ENCODE peak calls at places on chromosomes 13 and 19, in six cellular contexts. A is GM12878, D is NB4, T is K562, C is HepG2, M is endothelial cell of umbilical vein. B is an unnamed sample.
A peak's percentile ranks its signal among the peaks of the same experiment; 100 is the strongest.

GRCh38 chr19:18672606-18673337 is 10.7 kb upstream of the CRTC1 start:
- DNase-seq in A (no peak), T (no peak), D (peak; percentile 50), M (peak; percentile 65), C (no peak), B (peak; percentile 39)

GRCh38 chr19:39929750-39930149 is 4.7 kb downstream of the FCGBP start:
- DNase-seq in D (no peak), A (no peak), C (no peak), M (no peak), T (no peak), B (no peak)

GRCh38 chr19:39270091-39270871 is 2.1 kb downstream of the IFNL2 start:
- DNase-seq in T (no peak), D (no peak), C (no peak), M (no peak), A (no peak), B (no peak)

GRCh38 chr19:32875428-32875827 is 5.9 kb upstream of the SLC7A9 start:
- DNase-seq in D (no peak), T (no peak), M (no peak), C (no peak), A (no peak), B (no peak)

GRCh38 chr19:15286688-15287355 is 45.5 kb downstream of the BRD4 start:
- DNase-seq in A (no peak), M (peak; percentile 34), C (no peak), T (no peak), D (no peak), B (no peak)

GRCh38 chr19:5588441-5588840 is 20.7 kb upstream of the TINCR start:
- DNase-seq in M (no peak), C (no peak), D (no peak), T (no peak), A (no peak), B (no peak)

GRCh38 chr19:31326329-31327028 is 22.8 kb downstream of the TSHZ3 start:
- DNase-seq in A (no peak), M (no peak), C (no peak), T (no peak), D (no peak), B (no peak)

GRCh38 chr13:44906758-44907157 is 82.5 kb downstream of the NUFIP1 start:
- DNase-seq in A (no peak), M (no peak), C (no peak), T (no peak), D (no peak), B (no peak)

GRCh38 chr13:94369862-94370491 is 109.5 kb downstream of the DCT start:
- DNase-seq in A (no peak), D (no peak), C (no peak), T (no peak), M (no peak), B (no peak)

GRCh38 chr13:41917641-41918040 is 43.3 kb downstream of the VWA8 start:
- DNase-seq in A (no peak), C (no peak), D (peak; percentile 14), T (no peak), M (peak; percentile 57), B (no peak)

GRCh38 chr13:51801631-51802099 is 2.3 kb downstream of the DHRS12 start:
- DNase-seq in M (peak; percentile 54), A (no peak), D (no peak), T (no peak), C (no peak), B (peak; percentile 61)

GRCh38 chr13:78540424-78540823 is 62.9 kb downstream of the POU4F1 start:
- DNase-seq in A (no peak), T (no peak), C (no peak), M (no peak), D (no peak), B (no peak)

GRCh38 chr19:13091400-13092161 is 11.1 kb downstream of the LYL1 start:
- DNase-seq in A (no peak), C (no peak), D (peak; percentile 57), M (peak; percentile 93), T (no peak), B (peak; percentile 36)

GRCh38 chr19:52941941-52942370 is 18.7 kb upstream of the ZNF888 start:
- DNase-seq in D (peak; percentile 61), T (no peak), C (no peak), M (peak; percentile 56), A (no peak), B (no peak)

GRCh38 chr13:102555914-102556553 is 40.8 kb upstream of the TPP2 start:
- DNase-seq in C (peak; percentile 18), A (no peak), M (peak; percentile 52), D (peak; percentile 59), T (peak; percentile 11), B (peak; percentile 30)

GRCh38 chr19:496333-496634 is at the start of gene MADCAM1:
- DNase-seq in M (no peak), D (no peak), T (no peak), A (no peak), C (no peak), B (no peak)

GRCh38 chr19:37986048-37986750 is 79.2 kb downstream of the SIPA1L3 start:
- DNase-seq in D (peak; percentile 6), T (no peak), A (no peak), M (no peak), C (no peak), B (no peak)

GRCh38 chr19:7901337-7901736 is 2.3 kb upstream of the MAP2K7 start:
- DNase-seq in M (no peak), T (no peak), A (no peak), C (no peak), D (no peak), B (no peak)

GRCh38 chr13:47904891-47905290 is 96.2 kb downstream of the SUCLA2 start:
- DNase-seq in D (no peak), A (no peak), C (no peak), M (peak; percentile 74), T (no peak), B (no peak)

GRCh38 chr13:47898080-47898479 is 103.0 kb downstream of the SUCLA2 start:
- DNase-seq in D (no peak), A (no peak), C (peak; percentile 14), M (no peak), T (no peak), B (no peak)

GRCh38 chr13:47904239-47904638 is 96.8 kb downstream of the SUCLA2 start:
- DNase-seq in M (no peak), T (peak; percentile 10), D (peak; percentile 59), A (no peak), C (no peak), B (no peak)

GRCh38 chr13:47903836-47904235 is 97.2 kb downstream of the SUCLA2 start:
- DNase-seq in D (peak; percentile 73), C (no peak), T (no peak), M (no peak), A (no peak), B (no peak)

GRCh38 chr13:47901451-47901850 is 99.6 kb downstream of the SUCLA2 start:
- DNase-seq in D (peak; percentile 9), C (no peak), M (no peak), A (no peak), T (no peak), B (no peak)
- TF ChIP-seq MYC in D (no peak), C (no peak), M (no peak), A (no peak), T (no peak), B (no peak)

DNA sequence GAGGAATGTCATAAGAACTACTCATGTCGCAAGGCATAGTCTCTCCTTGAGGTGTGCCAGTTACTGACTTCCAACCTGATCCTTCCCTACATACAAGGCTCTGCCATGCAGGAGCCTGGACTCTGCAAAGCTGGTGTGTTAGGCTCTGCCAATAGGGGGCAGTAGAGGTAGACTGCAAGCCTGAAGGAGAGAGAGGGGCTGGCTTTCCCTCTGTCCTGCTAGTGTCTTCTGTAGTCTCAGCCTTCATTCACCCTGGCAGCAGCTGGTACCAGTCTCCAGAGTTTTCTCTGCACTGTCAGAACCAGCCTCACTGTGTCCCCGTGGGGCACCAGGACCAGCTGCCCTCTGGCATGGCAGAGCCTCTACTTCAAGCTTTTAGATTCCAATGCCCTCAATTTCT is 14.5 kb downstream of the SHISA2 start:
- DNase-seq in C (no peak), D (peak; percentile 67), T (peak; percentile 35), M (peak; percentile 40), A (no peak), B (peak; percentile 19)
- TF ChIP-seq MYC in C (no peak), D (no peak), T (no peak), M (no peak), A (no peak), B (no peak)

GRCh38 chr13:97221989-97222700 is at the start of gene MBNL2:
- DNase-seq in C (peak; percentile 90), D (peak; percentile 93), A (peak; percentile 77), T (peak; percentile 86), M (peak; percentile 98), B (peak; percentile 87)
- TF ChIP-seq MYC in C (no peak), D (no peak), A (no peak), T (no peak), M (no peak), B (no peak)

DNA sequence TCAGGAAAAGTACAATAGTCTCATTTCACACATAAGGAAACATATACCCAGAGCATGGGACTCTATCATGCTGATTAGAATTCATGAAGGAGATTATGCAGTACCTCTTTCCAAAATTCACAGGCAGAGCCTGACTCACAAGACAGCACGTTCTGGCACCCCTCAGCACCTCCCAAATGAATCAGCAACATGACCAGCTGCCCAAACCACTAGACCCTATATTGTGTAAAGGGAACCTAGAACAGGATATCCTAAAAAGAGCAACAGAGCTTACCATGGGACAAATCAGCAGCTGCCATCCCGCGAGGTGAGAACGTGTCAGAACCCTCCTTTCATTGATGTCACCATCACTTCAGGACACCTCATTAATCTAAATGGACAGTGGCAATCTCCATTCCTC is 2.5 kb downstream of the ZNF426 start:
- DNase-seq in M (no peak), T (no peak), C (no peak), D (peak; percentile 41), A (no peak), B (no peak)
- TF ChIP-seq MYC in M (no peak), T (no peak), C (no peak), D (no peak), A (no peak), B (no peak)

DNA sequence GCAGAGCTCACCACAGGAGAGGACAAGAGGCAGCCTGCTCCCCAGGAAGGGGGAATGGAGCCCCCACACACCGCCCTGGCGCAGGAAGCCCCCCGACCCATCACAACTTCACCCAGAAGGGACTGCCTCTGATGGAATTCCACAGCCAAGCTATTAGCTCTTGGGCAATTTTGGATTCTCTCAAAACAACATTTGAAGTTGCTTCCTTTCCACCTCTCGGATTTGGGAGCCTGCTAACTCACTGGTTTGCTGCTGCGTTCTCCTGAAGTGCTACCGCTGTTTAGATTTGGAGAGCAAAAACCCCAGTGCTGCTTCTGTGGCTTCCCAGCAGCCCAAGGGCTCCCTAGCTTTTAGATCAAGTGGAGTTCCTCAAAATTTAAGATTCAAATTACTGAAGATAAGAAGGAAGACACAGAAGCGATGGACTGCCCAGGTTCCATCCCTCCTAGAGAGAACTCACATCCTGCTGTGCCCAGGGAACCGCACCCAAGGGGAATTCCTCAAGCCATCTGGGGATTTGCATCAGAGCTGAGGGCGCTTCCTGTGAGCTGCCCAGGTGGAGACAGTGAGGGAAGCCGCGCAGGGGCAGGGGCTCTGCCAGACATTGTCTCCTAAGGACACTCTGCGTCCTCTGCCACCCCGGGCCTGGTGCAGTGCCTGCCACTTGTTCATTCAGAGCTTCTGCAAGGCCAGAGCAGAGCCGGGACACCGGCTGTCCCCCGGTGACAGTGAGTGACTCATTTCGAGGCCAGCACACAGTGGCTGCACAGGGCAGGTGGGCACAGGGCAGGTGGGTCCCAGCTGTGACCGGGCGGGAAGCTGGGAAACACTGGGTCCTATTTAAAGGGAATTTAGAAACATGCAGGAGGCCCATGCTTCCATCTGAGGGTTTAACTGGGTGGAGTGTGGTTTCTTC is 45.5 kb downstream of the COL4A1 start:
- DNase-seq in D (no peak), M (peak; percentile 21), T (no peak), A (no peak), C (no peak), B (no peak)
- TF ChIP-seq MYC in D (no peak), M (no peak), T (no peak), A (no peak), C (no peak), B (no peak)

B was measured in A549.